ENCODE peak calls at places on chromosomes 5 and 9, in five cellular contexts. E is WTC11, U is H1, D is K562, S is HCT116. X is an unnamed sample.

GRCh38 chr5:73528248-73528647 is 30.0 kb downstream of the BTF3 start:
- DNase-seq in E (no peak), U (no peak), D (no peak), S (no peak), X (no peak)

GRCh38 chr5:39209924-39210323 is 9.4 kb downstream of the FYB1 start:
- DNase-seq in E (peak; percentile 13), U (no peak), D (no peak), S (no peak), X (no peak)

GRCh38 chr5:177519463-177520235 is 2.9 kb upstream of the DDX41 start:
- DNase-seq in E (no peak), U (no peak), D (no peak), S (no peak), X (no peak)

GRCh38 chr5:33941090-33941489 is 4.9 kb downstream of the RXFP3 start:
- DNase-seq in E (no peak), U (no peak), D (no peak), S (no peak), X (no peak)

GRCh38 chr5:127875235-127876021 is 172.2 kb downstream of the CCDC192 start:
- DNase-seq in E (peak; percentile 37), U (peak; percentile 1), D (peak; percentile 56), S (peak; percentile 65), X (peak; percentile 38)

GRCh38 chr5:180176191-180176590 is 32.8 kb downstream of the RASGEF1C start:
- DNase-seq in E (no peak), U (no peak), D (no peak), S (no peak), X (no peak)

GRCh38 chr9:72907421-72907820 is 45.4 kb downstream of the ALDH1A1 start:
- DNase-seq in E (no peak), U (no peak), D (no peak), S (no peak), X (no peak)

GRCh38 chr5:172795401-172795977 is 24.5 kb upstream of the DUSP1 start:
- DNase-seq in E (no peak), U (no peak), D (no peak), S (no peak), X (no peak)

GRCh38 chr9:107176701-107177100 is 106.4 kb upstream of the RAD23B start:
- DNase-seq in E (no peak), U (no peak), D (no peak), S (no peak), X (no peak)

GRCh38 chr5:16552666-16553343 is 64.0 kb downstream of the RETREG1 start:
- DNase-seq in E (peak; percentile 83), U (peak; percentile 44), D (peak; percentile 68), S (peak; percentile 49), X (peak; percentile 69)

GRCh38 chr5:13660072-13660471 is 284.4 kb downstream of the DNAH5 start:
- DNase-seq in E (no peak), U (no peak), D (no peak), S (no peak), X (no peak)

GRCh38 chr5:96492654-96493053 is 59.6 kb upstream of the PCSK1 start:
- DNase-seq in E (no peak), U (no peak), D (no peak), S (no peak), X (no peak)

GRCh38 chr5:136516617-136517016 is 151.3 kb upstream of the TRPC7 start:
- DNase-seq in E (no peak), U (no peak), D (no peak), S (no peak), X (no peak)

GRCh38 chr9:28053378-28053777 is 480.1 kb upstream of the C9orf72 start:
- DNase-seq in E (no peak), U (no peak), D (no peak), S (no peak), X (no peak)

GRCh38 chr9:129979346-129979745 is 63.6 kb downstream of the FNBP1 start:
- DNase-seq in E (no peak), U (no peak), D (no peak), S (no peak), X (no peak)

GRCh38 chr5:35319231-35320002 is 89.1 kb upstream of the PRLR start:
- DNase-seq in E (no peak), U (no peak), D (no peak), S (no peak), X (no peak)
- TF ChIP-seq SP1 in E (no peak), U (no peak), D (no peak), S (no peak), X (no peak)

GRCh38 chr5:126579716-126580115 is 15.3 kb downstream of the ALDH7A1 start:
- DNase-seq in E (no peak), U (no peak), D (no peak), S (no peak), X (no peak)

GRCh38 chr5:126577415-126577814 is 17.6 kb downstream of the ALDH7A1 start:
- DNase-seq in E (no peak), U (no peak), D (no peak), S (no peak), X (no peak)

GRCh38 chr5:126575644-126576043 is 19.4 kb downstream of the ALDH7A1 start:
- DNase-seq in E (no peak), U (no peak), D (no peak), S (no peak), X (no peak)

DNA sequence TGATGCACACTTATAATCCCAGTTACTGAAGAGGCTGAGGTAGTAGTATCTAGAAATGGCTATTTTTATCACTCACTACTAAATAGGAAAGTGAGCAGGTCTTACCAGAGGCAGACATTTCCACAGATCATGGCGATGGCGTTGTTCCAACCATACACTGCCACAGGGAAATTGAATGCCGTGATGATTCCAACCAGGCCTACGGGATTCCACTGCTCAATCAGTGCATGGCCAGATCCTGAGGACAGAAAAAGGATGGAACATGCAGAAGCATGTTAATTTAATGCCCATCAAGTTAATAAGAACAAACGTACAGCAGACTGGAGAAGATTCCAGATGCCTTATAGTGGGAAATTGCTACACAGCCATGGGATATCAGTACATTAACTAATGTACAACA is 18.0 kb downstream of the ALDH7A1 start:
- DNase-seq in E (no peak), U (no peak), D (no peak), S (no peak), X (no peak)
- TF ChIP-seq SP1 in E (no peak), U (no peak), D (no peak), S (no peak), X (no peak)

DNA sequence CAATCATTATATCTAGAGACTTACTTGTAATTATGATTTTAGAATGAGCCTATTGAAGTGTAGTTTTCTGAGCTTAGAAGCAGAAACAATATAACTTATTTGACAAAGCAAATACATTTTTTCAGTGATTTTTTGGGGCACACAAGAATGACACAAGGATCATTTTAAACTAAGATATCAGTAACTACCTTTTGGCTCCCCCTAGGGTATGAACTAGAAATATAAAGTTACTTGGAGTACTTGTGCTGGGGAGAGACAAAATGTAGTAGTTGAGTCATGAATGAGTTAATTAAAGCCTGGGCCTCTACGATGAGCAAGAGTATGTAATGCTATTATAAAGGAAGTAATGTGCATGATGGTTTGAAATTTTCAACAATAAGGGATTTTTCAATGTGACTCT is 1244.1 kb upstream of the ACO1 start:
- DNase-seq in E (no peak), U (no peak), D (no peak), S (peak; percentile 12), X (no peak)
- TF ChIP-seq SP1 in E (no peak), U (no peak), D (no peak), S (no peak), X (no peak)

GRCh38 chr9:83270116-83270515 is 207.2 kb upstream of the RASEF start:
- DNase-seq in E (no peak), U (no peak), D (no peak), S (no peak), X (no peak)

GRCh38 chr9:83271665-83272071 is 208.7 kb upstream of the RASEF start:
- DNase-seq in E (no peak), U (no peak), D (peak; percentile 21), S (no peak), X (no peak)

GRCh38 chr9:83267741-83268140 is 204.8 kb upstream of the RASEF start:
- DNase-seq in E (no peak), U (no peak), D (no peak), S (no peak), X (no peak)

GRCh38 chr9:83266618-83267543 is 203.9 kb upstream of the RASEF start:
- DNase-seq in E (no peak), U (no peak), D (peak; percentile 0), S (no peak), X (no peak)
- TF ChIP-seq SP1 in E (no peak), U (no peak), D (no peak), S (no peak), X (no peak)

GRCh38 chr9:93670208-93671029 is 94.0 kb downstream of the PHF2 start:
- DNase-seq in E (peak; percentile 7), U (no peak), D (no peak), S (no peak), X (no peak)
- TF ChIP-seq SP1 in E (no peak), U (no peak), D (no peak), S (no peak), X (no peak)